ENCODE peak calls at places on chromosome 2, in ten cellular contexts. L, T, X, N, Q, U, P, V, G and J are unnamed samples.

GRCh38 chr2:50143822-50144575 is 887.9 kb downstream of the NRXN1 start:
- DNase-seq in L (peak; percentile 36), T (no peak), X (peak; percentile 67), N (peak; percentile 81), Q (no peak), U (no peak), P (no peak), V (no peak), G (no peak), J (no peak)

GRCh38 chr2:54773233-54773632 is 49.8 kb downstream of the EML6 start:
- DNase-seq in L (no peak), T (no peak), X (no peak), N (no peak), Q (no peak), U (no peak), P (no peak), V (no peak), G (no peak), J (no peak)

GRCh38 chr2:150465703-150466569 is 21.5 kb downstream of the RND3 start:
- DNase-seq in L (no peak), T (no peak), X (no peak), N (no peak), Q (no peak), U (no peak), P (no peak), V (no peak), G (no peak), J (no peak)

GRCh38 chr2:62706721-62707516 is 1.4 kb downstream of the EHBP1 start:
- DNase-seq in L (no peak), T (no peak), X (no peak), N (peak; percentile 7), Q (no peak), U (no peak), P (no peak), V (no peak), G (no peak), J (no peak)

GRCh38 chr2:10009811-10010781 is 33.3 kb upstream of the KLF11 start:
- DNase-seq in L (peak; percentile 13), T (no peak), X (no peak), N (no peak), Q (no peak), U (peak; percentile 34), P (no peak), V (no peak), G (no peak), J (no peak)

GRCh38 chr2:42795871-42796301 is 3.5 kb upstream of the HAAO start:
- DNase-seq in L (no peak), T (no peak), X (no peak), N (no peak), Q (no peak), U (no peak), P (no peak), V (no peak), G (no peak), J (no peak)

GRCh38 chr2:74020717-74021406 is 36.2 kb downstream of the TET3 start:
- DNase-seq in L (no peak), T (no peak), X (no peak), N (no peak), Q (peak; percentile 32), U (no peak), P (no peak), V (no peak), G (no peak), J (peak; percentile 20)

GRCh38 chr2:15259356-15259756 is 301.8 kb downstream of the NBAS start:
- DNase-seq in L (no peak), T (no peak), X (no peak), N (no peak), Q (no peak), U (no peak), P (no peak), V (no peak), G (no peak), J (no peak)